ENCODE peak calls at places on chromosomes 3 and 15, in ten cellular contexts. W is MM.1S, Z is type B pancreatic cell, L is psoas muscle, G is cardiac fibroblast, O is mesothelial cell of epicardium, R is kidney epithelial cell, Q is kidney, C is Calu3, T is PC-9. H is an unnamed sample.

GRCh38 chr3:41137686-41138111 is 61.6 kb upstream of the CTNNB1 start:
- DNase-seq in G (no peak), C (no peak), R (peak; percentile 21), L (no peak), O (no peak), Q (no peak), W (no peak), T (peak; percentile 35), Z (no peak), H (no peak)

GRCh38 chr3:62785384-62785783 is 89.8 kb downstream of the CADPS start:
- DNase-seq in G (no peak), C (no peak), Q (no peak), W (no peak), R (no peak), Z (no peak), L (no peak), O (no peak), T (no peak), H (no peak)

GRCh38 chr3:85050806-85051205 is 92.0 kb downstream of the CADM2 start:
- DNase-seq in G (no peak), Q (no peak), O (no peak), C (no peak), Z (no peak), L (no peak), R (no peak), T (no peak), W (no peak), H (no peak)

GRCh38 chr3:155065537-155065936 is 14.6 kb upstream of the MME start:
- DNase-seq in Q (no peak), C (no peak), G (peak; percentile 96), T (peak; percentile 13), R (peak; percentile 64), L (no peak), W (no peak), Z (no peak), O (no peak), H (no peak)

GRCh38 chr15:45326776-45327175 is 51.6 kb downstream of the GATM start:
- DNase-seq in L (no peak), G (no peak), R (no peak), Z (no peak), O (no peak), C (no peak), Q (no peak), W (no peak), T (no peak), H (no peak)

GRCh38 chr3:115245437-115245836 is 98.3 kb upstream of the ZBTB20 start:
- DNase-seq in Z (no peak), L (no peak), T (peak; percentile 59), R (peak; percentile 89), C (peak; percentile 34), W (no peak), G (peak; percentile 92), O (no peak), Q (no peak), H (no peak)

GRCh38 chr15:62483817-62484216 is 318.7 kb upstream of the C2CD4B start:
- DNase-seq in L (peak; percentile 63), O (no peak), W (no peak), Z (no peak), T (no peak), R (no peak), G (no peak), Q (no peak), C (no peak), H (no peak)

GRCh38 chr15:31214864-31215489 is 111.7 kb upstream of the KLF13 start:
- DNase-seq in L (peak; percentile 76), Q (peak; percentile 88), C (no peak), G (peak; percentile 48), Z (no peak), R (no peak), W (no peak), O (no peak), T (no peak), H (no peak)

GRCh38 chr3:51637144-51637940 is 33.7 kb upstream of the TEX264 start:
- DNase-seq in W (no peak), L (no peak), Q (no peak), O (no peak), G (no peak), R (no peak), T (peak; percentile 37), C (peak; percentile 20), Z (no peak), H (no peak)

GRCh38 chr3:51642462-51642861 is 28.6 kb upstream of the TEX264 start:
- DNase-seq in G (peak; percentile 30), O (no peak), Q (no peak), L (no peak), W (no peak), T (no peak), R (no peak), Z (no peak), C (no peak), H (no peak)

DNA sequence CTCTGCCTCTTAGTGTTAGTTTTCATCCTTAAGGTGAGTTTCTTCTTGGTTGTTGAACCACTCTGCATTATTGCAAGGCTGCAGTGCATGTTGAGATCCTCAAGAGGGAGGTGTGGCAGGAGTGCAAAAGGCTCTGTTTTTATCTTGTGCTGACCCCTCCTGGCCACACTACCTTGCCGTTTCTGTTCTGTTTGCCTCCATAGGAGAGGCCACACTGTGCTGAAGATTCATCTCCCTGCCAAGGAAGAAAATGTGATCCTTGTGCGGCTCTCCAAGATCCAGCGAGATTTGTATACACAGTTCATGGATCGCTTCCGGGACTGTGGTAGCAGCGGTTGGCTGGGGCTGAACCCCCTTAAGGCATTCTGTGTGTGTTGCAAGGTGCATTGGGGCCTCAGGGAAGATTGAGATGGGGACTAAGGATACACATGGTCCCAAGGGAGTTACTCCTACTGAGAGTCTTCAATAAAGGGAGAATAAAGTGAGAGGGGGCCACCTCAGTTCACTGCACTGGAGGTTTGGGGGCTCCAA is 33.0 kb upstream of the TEX264 start:
- DNase-seq in Q (no peak), G (peak; percentile 76), W (peak; percentile 75), R (peak; percentile 23), O (no peak), C (peak; percentile 58), L (no peak), T (peak; percentile 33), Z (no peak), H (peak; percentile 69)
- TF ChIP-seq CTCF in Q (peak; percentile 67), G (peak; percentile 86), W (peak; percentile 91), R (peak; percentile 92), O (peak; percentile 71), C (peak; percentile 78), L (peak; percentile 45), T (peak; percentile 79), Z (peak; percentile 79), H (peak; percentile 60)

GRCh38 chr15:25739687-25740121 is 123.4 kb downstream of the ATP10A start:
- DNase-seq in Q (no peak), L (no peak), W (peak; percentile 28), O (no peak), R (peak; percentile 19), T (no peak), G (peak; percentile 44), C (no peak), Z (no peak), H (no peak)
- TF ChIP-seq CTCF in Q (no peak), L (peak; percentile 27), W (no peak), O (no peak), R (peak; percentile 64), T (no peak), G (peak; percentile 41), C (no peak), Z (peak; percentile 58), H (no peak)

GRCh38 chr15:89093509-89093908 is 5.3 kb downstream of the ABHD2 start:
- DNase-seq in T (no peak), Q (no peak), R (no peak), O (no peak), Z (no peak), W (no peak), C (no peak), L (no peak), G (no peak), H (no peak)

GRCh38 chr15:89088605-89089315 is 504 bp downstream of the ABHD2 start:
- DNase-seq in C (peak; percentile 33), G (peak; percentile 43), O (no peak), T (no peak), Q (peak; percentile 78), Z (peak; percentile 72), R (no peak), W (peak; percentile 31), L (peak; percentile 87), H (peak; percentile 21)

GRCh38 chr15:89089316-89090230 is 1.3 kb downstream of the ABHD2 start:
- DNase-seq in Z (no peak), O (no peak), Q (no peak), G (no peak), L (no peak), R (no peak), W (no peak), C (no peak), T (no peak), H (no peak)

GRCh38 chr15:89091667-89092220 is 3.5 kb downstream of the ABHD2 start:
- DNase-seq in Z (no peak), T (no peak), C (no peak), L (no peak), G (no peak), O (no peak), W (no peak), Q (no peak), R (no peak), H (no peak)

DNA sequence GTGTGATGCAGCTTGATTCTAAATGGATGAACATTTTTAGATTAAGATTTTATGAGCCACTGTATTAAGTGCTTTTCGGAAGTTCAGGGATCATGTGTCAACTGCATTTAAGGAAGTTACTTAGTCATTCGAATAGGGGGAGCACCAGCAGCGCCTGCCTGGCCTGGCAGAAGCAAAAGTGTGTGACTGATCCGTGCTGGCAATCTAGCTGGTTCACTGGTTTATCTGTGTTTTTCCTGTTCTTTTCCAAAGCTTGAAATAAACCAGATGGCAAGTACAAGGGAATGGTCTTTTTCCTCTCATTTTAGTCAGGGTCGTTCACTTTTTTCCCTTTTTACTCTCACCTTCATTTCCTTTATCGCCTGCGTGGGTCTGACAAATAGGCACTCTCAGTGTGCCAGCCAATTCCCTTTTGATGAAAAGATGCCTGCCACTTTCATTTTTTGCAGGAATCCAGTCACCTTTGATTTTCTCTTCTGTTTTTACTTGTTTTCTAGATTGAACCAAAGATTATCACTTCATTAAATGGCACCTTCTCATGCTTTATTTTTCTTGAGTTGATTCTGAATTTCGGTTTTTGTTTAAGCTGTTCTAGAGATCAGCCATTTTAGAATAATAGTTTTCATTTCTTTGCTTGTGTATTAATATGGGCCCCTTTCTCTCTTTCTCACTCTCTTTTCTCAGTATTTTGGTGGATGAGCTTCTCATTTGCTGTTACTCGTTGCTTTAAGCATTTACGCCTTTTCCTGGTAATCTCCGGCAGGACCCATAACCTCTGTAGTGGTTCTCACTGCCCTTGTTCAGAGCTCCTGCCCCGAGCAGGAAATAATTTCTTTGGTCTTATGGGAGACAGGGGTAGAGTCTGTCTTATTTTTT is 2.8 kb downstream of the ABHD2 start:
- DNase-seq in R (no peak), Z (no peak), T (peak; percentile 48), L (peak; percentile 82), G (peak; percentile 85), W (peak; percentile 50), C (peak; percentile 68), O (no peak), Q (peak; percentile 89), H (peak; percentile 32)
- TF ChIP-seq CTCF in R (peak; percentile 8), Z (no peak), T (no peak), L (no peak), G (no peak), W (peak; percentile 12), C (peak; percentile 29), O (no peak), Q (no peak), H (no peak)

DNA sequence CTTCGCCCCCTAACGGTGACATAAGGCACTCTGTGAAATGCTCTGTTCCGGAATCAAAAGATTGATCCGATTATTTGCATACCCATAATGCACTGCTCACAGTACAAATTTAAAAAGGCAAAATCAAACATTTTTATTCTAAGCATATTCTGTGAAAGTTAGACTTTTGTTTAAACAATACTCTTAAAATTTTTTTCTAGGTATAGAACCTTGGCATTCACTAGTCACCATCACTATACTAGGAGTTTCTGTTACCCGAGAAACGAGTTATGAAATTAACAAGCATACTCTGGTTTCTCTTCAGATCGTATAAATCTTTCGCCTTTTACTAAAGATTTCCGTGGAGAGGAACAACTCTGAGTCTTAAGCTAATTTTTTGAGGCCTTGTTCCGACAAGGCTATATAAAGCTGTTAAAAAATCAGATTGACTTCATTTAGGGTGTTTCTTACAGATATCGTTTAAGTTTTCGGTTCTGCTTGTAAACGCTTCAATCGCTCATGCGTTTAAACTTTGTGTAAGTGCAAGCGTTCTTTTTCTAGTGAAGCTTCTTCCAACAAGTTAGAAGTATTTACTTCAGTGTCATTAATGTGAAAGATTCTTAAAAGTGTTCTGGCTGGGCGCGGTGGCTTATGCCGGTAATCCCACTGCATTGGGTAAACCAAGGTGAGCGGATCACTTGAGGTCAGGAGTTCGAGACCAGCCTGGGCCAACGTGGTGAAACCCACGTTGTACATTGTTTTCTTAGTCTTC is at the start of gene RNU5B-1:
- DNase-seq in R (peak; percentile 98), G (peak; percentile 96), T (peak; percentile 85), Z (no peak), W (peak; percentile 98), Q (no peak), C (peak; percentile 86), L (peak; percentile 80), O (no peak), H (peak; percentile 82)
- TF ChIP-seq CTCF in R (peak; percentile 89), G (peak; percentile 90), T (no peak), Z (no peak), W (peak; percentile 94), Q (peak; percentile 84), C (no peak), L (peak; percentile 84), O (no peak), H (peak; percentile 81)

H was measured in GM13976.